ENCODE peak calls at places on chromosomes 11 and 22, in four cellular contexts. N, G, U and S are unnamed samples.

GRCh38 chr11:28616160-28616559 is 508.0 kb downstream of the METTL15 start:
- DNase-seq in N (no peak), G (no peak), U (no peak), S (no peak)

GRCh38 chr22:46057206-46057605 is 80.2 kb upstream of the WNT7B start:
- DNase-seq in N (no peak), G (no peak), U (no peak), S (no peak)

GRCh38 chr11:60563553-60564235 is 48.5 kb downstream of the MS4A13 start:
- DNase-seq in N (peak), G (no peak), U (no peak), S (no peak)

GRCh38 chr11:103773059-103773458 is 263.4 kb upstream of the DDI1 start:
- DNase-seq in N (no peak), G (no peak), U (no peak), S (no peak)

GRCh38 chr11:121134758-121135312 is 33.8 kb downstream of the TECTA start:
- DNase-seq in N (no peak), G (no peak), U (no peak), S (no peak)

GRCh38 chr11:76588455-76589325 is 81.9 kb downstream of the LRRC32 start:
- DNase-seq in N (no peak), G (no peak), U (no peak), S (peak)

GRCh38 chr11:12767022-12767421 is 92.8 kb downstream of the TEAD1 start:
- DNase-seq in N (no peak), G (no peak), U (no peak), S (no peak)

GRCh38 chr11:130449996-130450419 is 1.6 kb downstream of the ADAMTS15 start:
- DNase-seq in N (peak), G (peak), U (no peak), S (peak)

GRCh38 chr11:44780940-44781631 is 54.3 kb downstream of the TSPAN18 start:
- DNase-seq in N (no peak), G (peak), U (no peak), S (no peak)

GRCh38 chr11:72634016-72634415 is 40.2 kb downstream of the PDE2A start:
- DNase-seq in N (no peak), G (no peak), U (no peak), S (no peak)

GRCh38 chr11:46380340-46381045 is 976 bp upstream of the MDK start:
- DNase-seq in N (peak), G (peak), U (no peak), S (peak)

GRCh38 chr11:7457211-7457610 is 28.1 kb upstream of the OLFML1 start:
- DNase-seq in N (no peak), G (no peak), U (no peak), S (no peak)

GRCh38 chr11:117837791-117838190 is 13.2 kb upstream of the FXYD2 start:
- DNase-seq in N (no peak), G (no peak), U (no peak), S (no peak)

GRCh38 chr22:29635734-29636357 is 32.4 kb downstream of the NF2 start:
- DNase-seq in N (no peak), G (peak), U (peak), S (peak)

GRCh38 chr22:37525073-37525745 is 6.0 kb upstream of the CARD10 start:
- DNase-seq in N (no peak), G (no peak), U (no peak), S (peak)

GRCh38 chr22:39298194-39298987 is 21.0 kb downstream of the RPL3 start:
- DNase-seq in N (no peak), G (no peak), U (no peak), S (no peak)

GRCh38 chr11:32121012-32121411 is 30.1 kb downstream of the RCN1 start:
- DNase-seq in N (no peak), G (no peak), U (no peak), S (no peak)

GRCh38 chr22:44645531-44645930 is 56.5 kb upstream of the PRR5 start:
- DNase-seq in N (no peak), G (no peak), U (no peak), S (peak)

GRCh38 chr11:116691779-116692178 is 81.0 kb downstream of the BUD13 start:
- DNase-seq in N (peak), G (peak), U (no peak), S (peak)

GRCh38 chr11:76830639-76831312 is 29.9 kb upstream of the ACER3 start:
- DNase-seq in N (no peak), G (no peak), U (no peak), S (peak)

GRCh38 chr11:112745958-112746357 is 215.3 kb upstream of the NCAM1 start:
- DNase-seq in N (no peak), G (no peak), U (no peak), S (no peak)

GRCh38 chr11:102914238-102915043 is 39.7 kb upstream of the MMP12 start:
- DNase-seq in N (peak), G (no peak), U (no peak), S (peak)

GRCh38 chr11:133824593-133824992 is 20.7 kb downstream of the SPATA19 start:
- DNase-seq in N (peak), G (no peak), U (no peak), S (no peak)

GRCh38 chr22:42070517-42071422 is at the start of gene NAGA:
- DNase-seq in N (peak), G (peak), U (peak), S (peak)

GRCh38 chr11:116931206-116931953 is 94.0 kb upstream of the APOA1 start:
- DNase-seq in N (no peak), G (no peak), U (no peak), S (no peak)

GRCh38 chr11:30992513-30992849 is 377.1 kb downstream of the DCDC1 start:
- DNase-seq in N (no peak), G (no peak), U (no peak), S (no peak)

GRCh38 chr11:70220920-70221319 is 17.8 kb downstream of the FADD start:
- DNase-seq in N (no peak), G (no peak), U (no peak), S (no peak)

GRCh38 chr22:47014946-47015345 is 252.5 kb downstream of the TBC1D22A start:
- DNase-seq in N (no peak), G (no peak), U (no peak), S (no peak)

GRCh38 chr11:112693781-112694180 is 267.4 kb upstream of the NCAM1 start:
- DNase-seq in N (no peak), G (no peak), U (no peak), S (no peak)

GRCh38 chr22:36599771-36600170 is 70.8 kb upstream of the EIF3D start:
- DNase-seq in N (no peak), G (no peak), U (no peak), S (no peak)

GRCh38 chr11:73359930-73360742 is 16.1 kb upstream of the RELT start:
- DNase-seq in N (peak), G (peak), U (no peak), S (peak)

GRCh38 chr11:115087791-115088190 is 409.5 kb downstream of the NXPE2 start:
- DNase-seq in N (no peak), G (no peak), U (no peak), S (no peak)

GRCh38 chr22:26047516-26047915 is 121.7 kb upstream of the SEZ6L start:
- DNase-seq in N (no peak), G (no peak), U (no peak), S (no peak)

GRCh38 chr11:96102664-96103068 is 178.8 kb upstream of the MTMR2 start:
- DNase-seq in N (no peak), G (no peak), U (no peak), S (no peak)

GRCh38 chr11:94243571-94244229 is 60.7 kb upstream of the IZUMO1R start:
- DNase-seq in N (no peak), G (no peak), U (no peak), S (no peak)

GRCh38 chr22:45995405-45996101 is 18.6 kb upstream of the WNT7B start:
- DNase-seq in N (no peak), G (no peak), U (no peak), S (no peak)

GRCh38 chr11:110434952-110435779 is 5.4 kb downstream of the FDX1 start:
- DNase-seq in N (no peak), G (no peak), U (no peak), S (no peak)

GRCh38 chr11:110438017-110438416 is 8.3 kb downstream of the FDX1 start:
- DNase-seq in N (no peak), G (no peak), U (no peak), S (no peak)

GRCh38 chr11:110433393-110434333 is 3.9 kb downstream of the FDX1 start:
- DNase-seq in N (no peak), G (peak), U (no peak), S (peak)

GRCh38 chr11:110432713-110433392 is 3.1 kb downstream of the FDX1 start:
- DNase-seq in N (no peak), G (no peak), U (no peak), S (peak)

DNA sequence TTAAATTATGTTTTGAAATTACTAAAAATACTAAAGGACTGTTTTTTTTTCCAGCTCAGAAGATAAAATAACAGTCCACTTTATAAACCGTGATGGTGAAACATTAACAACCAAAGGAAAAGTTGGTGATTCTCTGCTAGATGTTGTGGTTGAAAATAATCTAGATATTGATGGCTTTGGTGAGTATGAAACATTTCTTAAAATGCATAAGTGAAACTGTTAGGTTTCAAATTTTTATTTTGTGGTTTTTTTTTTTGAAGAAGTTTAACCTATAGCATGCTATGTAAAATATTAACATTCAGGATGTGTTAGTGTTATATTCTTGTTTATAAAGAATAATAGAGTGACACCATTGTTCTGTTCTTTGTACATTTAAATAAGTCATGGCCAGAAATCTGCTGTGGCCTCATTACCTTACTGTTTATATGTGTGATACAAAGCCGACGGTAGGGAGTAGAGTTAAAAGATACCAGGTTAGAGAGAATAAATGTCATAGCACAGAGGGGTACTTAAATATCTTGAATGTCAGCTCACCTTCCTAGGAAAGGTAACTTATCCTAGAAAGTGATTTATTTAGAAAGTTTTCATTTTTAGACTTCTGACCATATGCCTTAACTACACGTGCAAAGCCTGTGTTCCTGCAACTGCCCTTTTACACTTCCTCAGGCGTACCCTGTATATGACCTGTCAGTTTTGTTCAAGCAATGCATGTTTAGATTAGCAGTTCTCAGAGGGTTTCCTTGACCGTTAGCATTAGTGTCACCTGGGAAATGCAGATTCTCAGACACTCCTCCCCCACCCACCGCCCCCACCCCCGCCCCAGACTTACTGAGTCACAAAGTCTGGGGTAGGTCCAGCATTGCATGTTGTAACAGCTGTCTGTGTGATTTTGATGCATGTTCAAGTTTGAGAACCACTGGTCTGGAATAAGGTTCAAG is 6.3 kb downstream of the FDX1 start:
- DNase-seq in N (no peak), G (peak), U (no peak), S (no peak)
- TF ChIP-seq NRF1 in N (no peak), G (no peak), U (no peak), S (no peak)

GRCh38 chr11:64626637-64627036 is 35.6 kb downstream of the SLC22A12 start:
- DNase-seq in N (no peak), G (no peak), U (no peak), S (no peak)

GRCh38 chr11:64629796-64630562 is 39.0 kb downstream of the SLC22A12 start:
- DNase-seq in N (peak), G (peak), U (no peak), S (peak)

GRCh38 chr11:64628596-64628995 is 37.6 kb downstream of the SLC22A12 start:
- DNase-seq in N (no peak), G (no peak), U (no peak), S (no peak)

GRCh38 chr11:64627371-64627770 is 36.4 kb downstream of the SLC22A12 start:
- DNase-seq in N (no peak), G (no peak), U (no peak), S (no peak)

DNA sequence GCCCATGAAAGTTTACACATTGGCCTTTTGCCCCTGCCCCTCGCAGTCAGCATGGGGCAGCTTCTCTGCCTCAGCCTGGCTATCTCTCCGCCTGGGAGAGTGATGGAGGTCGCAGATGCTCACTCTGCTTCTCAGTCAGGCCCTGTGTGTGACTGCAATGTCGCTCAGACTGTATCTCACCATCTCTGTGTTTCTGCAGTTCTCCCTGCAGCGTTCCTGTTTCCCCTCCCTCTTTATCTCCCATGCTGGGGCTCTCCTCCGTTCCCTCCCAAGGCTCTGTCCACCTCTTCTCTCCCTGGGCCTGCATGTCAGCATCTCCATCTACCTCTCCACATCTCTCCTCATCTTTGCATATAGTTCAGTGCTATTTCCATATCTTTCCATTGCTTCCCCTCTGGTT is 38.1 kb downstream of the SLC22A12 start:
- DNase-seq in N (no peak), G (no peak), U (no peak), S (no peak)
- TF ChIP-seq NRF1 in N (no peak), G (no peak), U (no peak), S (no peak)

GRCh38 chr11:1515082-1516060 is 28.8 kb upstream of the MOB2 start:
- DNase-seq in N (peak), G (peak), U (no peak), S (peak)
- TF ChIP-seq NRF1 in N (no peak), G (no peak), U (no peak), S (no peak)

DNA sequence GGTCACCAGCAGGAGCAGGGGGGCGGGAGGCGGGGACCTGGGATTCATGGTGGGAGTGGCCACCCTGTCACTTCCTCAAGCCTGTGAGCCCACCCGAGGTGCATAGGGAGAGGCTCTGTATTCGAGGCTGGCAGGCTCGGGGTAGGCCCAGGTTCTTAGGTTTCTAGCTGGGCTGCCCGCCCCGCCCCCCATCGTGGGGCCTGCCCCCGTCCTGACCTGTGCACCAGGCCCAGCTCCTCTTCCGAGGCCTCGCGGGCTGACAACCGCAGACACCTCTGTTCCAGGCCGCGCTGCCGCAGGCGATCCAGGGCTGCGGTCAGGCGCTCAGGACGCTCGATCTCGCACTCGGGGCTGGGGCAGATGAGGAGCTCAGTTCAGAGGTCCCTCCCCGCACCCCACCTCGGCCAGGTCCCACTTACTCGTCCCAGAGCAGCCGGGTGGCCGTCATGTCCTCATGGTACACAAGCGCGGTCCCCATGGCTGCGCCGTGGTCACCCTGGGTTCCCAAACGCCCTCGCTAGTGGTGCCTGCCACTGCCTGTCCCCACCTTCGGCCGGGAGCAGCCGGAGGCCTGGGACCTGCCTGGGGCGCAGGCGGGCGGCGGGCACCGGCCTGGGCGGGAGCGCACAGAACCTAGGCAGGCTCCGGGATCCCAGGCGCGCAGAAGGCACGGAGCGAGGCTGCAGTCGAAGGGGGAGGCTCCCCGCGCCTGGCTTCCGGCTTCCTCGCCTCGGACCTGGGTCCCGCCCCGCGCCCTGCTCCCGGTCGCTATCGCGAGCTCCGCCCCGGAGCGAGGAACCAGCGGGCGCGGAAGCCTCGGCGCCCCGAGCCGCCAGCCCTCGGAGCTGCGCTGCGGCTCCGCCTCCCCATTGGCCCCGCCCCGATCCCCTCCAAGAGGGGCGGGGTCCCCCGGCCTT is at the start of gene HDAC10:
- DNase-seq in N (peak), G (peak), U (peak), S (peak)
- TF ChIP-seq NRF1 in N (no peak), G (peak), U (no peak), S (no peak)

GRCh38 chr22:28424427-28425080 is 255.1 kb downstream of the TTC28 start:
- DNase-seq in N (no peak), G (no peak), U (no peak), S (peak)
- TF ChIP-seq NRF1 in N (no peak), G (no peak), U (no peak), S (no peak)

DNA sequence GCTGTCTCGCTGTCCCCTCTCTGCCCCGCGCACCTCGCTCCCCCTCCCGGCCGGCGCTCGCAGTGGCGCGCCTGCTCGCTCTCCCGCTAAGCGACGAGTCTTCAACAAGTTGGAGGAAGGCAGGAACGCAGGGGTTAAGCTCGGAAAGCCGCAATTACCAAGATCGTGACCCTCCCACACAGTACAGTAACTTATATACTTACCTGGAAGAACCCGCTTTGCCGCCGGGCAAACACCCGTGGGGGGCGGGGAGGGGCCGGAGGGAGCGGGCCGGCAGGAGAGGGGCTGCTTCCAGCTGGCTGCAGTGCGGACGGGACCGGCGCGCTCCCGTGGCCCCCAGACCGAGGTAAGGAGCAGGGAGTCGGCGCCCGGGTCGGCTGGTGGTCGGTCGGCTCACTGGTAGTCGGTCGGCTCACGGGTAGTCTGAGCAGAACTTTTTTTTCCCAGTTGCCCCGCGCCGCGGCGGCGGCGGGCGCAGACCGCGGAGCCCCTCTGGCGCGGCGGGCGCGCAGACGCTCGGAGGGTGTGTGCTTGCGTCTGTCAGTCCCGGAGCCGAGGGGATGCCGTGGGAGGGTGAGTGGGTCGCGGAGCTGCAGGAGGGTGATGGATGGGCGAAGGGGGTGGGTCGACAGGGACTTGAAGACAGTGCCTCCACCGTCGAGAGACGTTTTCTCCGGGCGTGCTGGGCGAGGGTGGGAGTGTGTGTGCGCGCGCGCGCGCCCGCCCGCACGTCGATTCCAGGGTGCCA is 101.2 kb upstream of the HSD17B12 start:
- DNase-seq in N (peak), G (peak), U (no peak), S (peak)
- TF ChIP-seq NRF1 in N (no peak), G (no peak), U (no peak), S (no peak)

GRCh38 chr22:23752750-23753149 is 1.5 kb downstream of the VPREB3 start:
- DNase-seq in N (no peak), G (no peak), U (no peak), S (no peak)

GRCh38 chr22:23754980-23755636 is 883 bp upstream of the VPREB3 start:
- DNase-seq in N (no peak), G (no peak), U (no peak), S (no peak)

GRCh38 chr22:23753371-23753770 is 854 bp downstream of the VPREB3 start:
- DNase-seq in N (no peak), G (no peak), U (no peak), S (no peak)

GRCh38 chr22:23755711-23756110 is 1.5 kb upstream of the VPREB3 start:
- DNase-seq in N (no peak), G (no peak), U (no peak), S (no peak)

GRCh38 chr22:23754220-23754919 is at the start of gene VPREB3:
- DNase-seq in N (peak), G (no peak), U (no peak), S (no peak)
- TF ChIP-seq NRF1 in N (no peak), G (no peak), U (no peak), S (no peak)